ENCODE peak calls at places on chromosome 19, in six cellular contexts. G, B, D, L, S and R are unnamed samples.

GRCh38 chr19:57850553-57851017 is 926 bp downstream of the ZNF587 start:
- DNase-seq in G (no peak), B (no peak), D (peak), L (peak), S (no peak), R (no peak)

GRCh38 chr19:44544031-44544430 is 14.6 kb upstream of the CEACAM20 start:
- DNase-seq in G (no peak), B (no peak), D (no peak), L (no peak), S (no peak), R (no peak)

GRCh38 chr19:41426952-41427646 is at the start of gene B3GNT8:
- DNase-seq in G (peak), B (no peak), D (no peak), L (peak), S (peak), R (peak)

GRCh38 chr19:7928334-7928706 is 2.4 kb upstream of the CTXN1 start:
- DNase-seq in G (no peak), B (no peak), D (no peak), L (no peak), S (no peak), R (no peak)

GRCh38 chr19:18322318-18322758 is 538 bp downstream of the LSM4 start:
- DNase-seq in G (peak), B (no peak), D (no peak), L (no peak), S (peak), R (no peak)

GRCh38 chr19:17530586-17530985 is 19.1 kb downstream of the PGLS start:
- DNase-seq in G (no peak), B (no peak), D (no peak), L (no peak), S (no peak), R (peak)

GRCh38 chr19:6087074-6087506 is 23.2 kb downstream of the RFX2 start:
- DNase-seq in G (no peak), B (no peak), D (no peak), L (no peak), S (no peak), R (no peak)

GRCh38 chr19:23098988-23099387 is 17.8 kb upstream of the ZNF730 start:
- DNase-seq in G (no peak), B (no peak), D (no peak), L (no peak), S (no peak), R (no peak)

GRCh38 chr19:55702131-55702627 is 27.2 kb downstream of the EPN1 start:
- DNase-seq in G (no peak), B (no peak), D (no peak), L (no peak), S (no peak), R (no peak)